ENCODE peak calls at places on chromosomes 6 and 20, in eight cellular contexts. One of them, this sample, is unnamed.

GRCh38 chr6:25248100-25248499 is 31.1 kb upstream of the CARMIL1 start:
- DNase-seq in HS-27A: peak
- DNase-seq in tibial nerve: no peak
- DNase-seq in NCI-H2029: no peak
- DNase-seq in BJ: no peak
- DNase-seq in activated CD4-positive, alpha-beta T cell treated with anti-CD3 and anti-CD28 coated beads, Interleukin-2, amount 10 ng/mL, durations not matched to agents 24 days and 14 days: no peak
- DNase-seq in thyroid gland: no peak
- DNase-seq in HL-60: no peak
- DNase-seq in this sample: no peak

GRCh38 chr6:854405-855073 is 161.6 kb upstream of the EXOC2 start:
- DNase-seq in HS-27A: no peak
- DNase-seq in tibial nerve: no peak
- DNase-seq in NCI-H2029: no peak
- DNase-seq in BJ: peak
- DNase-seq in activated CD4-positive, alpha-beta T cell treated with anti-CD3 and anti-CD28 coated beads, Interleukin-2, amount 10 ng/mL, durations not matched to agents 24 days and 14 days: no peak
- DNase-seq in thyroid gland: no peak
- DNase-seq in HL-60: no peak
- DNase-seq in this sample: no peak

GRCh38 chr6:118945217-118945616 is 10.3 kb upstream of the MCM9 start:
- DNase-seq in HS-27A: no peak
- DNase-seq in tibial nerve: no peak
- DNase-seq in NCI-H2029: no peak
- DNase-seq in BJ: no peak
- DNase-seq in activated CD4-positive, alpha-beta T cell treated with anti-CD3 and anti-CD28 coated beads, Interleukin-2, amount 10 ng/mL, durations not matched to agents 24 days and 14 days: no peak
- DNase-seq in thyroid gland: no peak
- DNase-seq in HL-60: no peak
- DNase-seq in this sample: no peak

GRCh38 chr20:32930181-32930580 is 71.5 kb downstream of the EFCAB8 start:
- DNase-seq in HS-27A: no peak
- DNase-seq in tibial nerve: no peak
- DNase-seq in NCI-H2029: no peak
- DNase-seq in BJ: no peak
- DNase-seq in activated CD4-positive, alpha-beta T cell treated with anti-CD3 and anti-CD28 coated beads, Interleukin-2, amount 10 ng/mL, durations not matched to agents 24 days and 14 days: peak
- DNase-seq in thyroid gland: no peak
- DNase-seq in HL-60: no peak
- DNase-seq in this sample: no peak

GRCh38 chr20:62133051-62133845 is 9.9 kb downstream of the PSMA7 start:
- DNase-seq in HS-27A: no peak
- DNase-seq in tibial nerve: no peak
- DNase-seq in NCI-H2029: no peak
- DNase-seq in BJ: no peak
- DNase-seq in activated CD4-positive, alpha-beta T cell treated with anti-CD3 and anti-CD28 coated beads, Interleukin-2, amount 10 ng/mL, durations not matched to agents 24 days and 14 days: no peak
- DNase-seq in thyroid gland: no peak
- DNase-seq in HL-60: peak
- DNase-seq in this sample: peak

GRCh38 chr6:29752451-29753308 is 29.4 kb downstream of the HLA-F start:
- DNase-seq in HS-27A: peak
- DNase-seq in tibial nerve: peak
- DNase-seq in NCI-H2029: peak
- DNase-seq in BJ: peak
- DNase-seq in activated CD4-positive, alpha-beta T cell treated with anti-CD3 and anti-CD28 coated beads, Interleukin-2, amount 10 ng/mL, durations not matched to agents 24 days and 14 days: peak
- DNase-seq in thyroid gland: peak
- DNase-seq in HL-60: peak
- DNase-seq in this sample: peak

GRCh38 chr6:99603421-99604160 is 3.0 kb upstream of the PRDM13 start:
- DNase-seq in HS-27A: no peak
- DNase-seq in tibial nerve: no peak
- DNase-seq in NCI-H2029: peak
- DNase-seq in BJ: no peak
- DNase-seq in activated CD4-positive, alpha-beta T cell treated with anti-CD3 and anti-CD28 coated beads, Interleukin-2, amount 10 ng/mL, durations not matched to agents 24 days and 14 days: peak
- DNase-seq in thyroid gland: no peak
- DNase-seq in HL-60: no peak
- DNase-seq in this sample: peak

GRCh38 chr6:168217216-168217879 is 102.2 kb downstream of the DACT2 start:
- DNase-seq in HS-27A: no peak
- DNase-seq in tibial nerve: no peak
- DNase-seq in NCI-H2029: no peak
- DNase-seq in BJ: no peak
- DNase-seq in activated CD4-positive, alpha-beta T cell treated with anti-CD3 and anti-CD28 coated beads, Interleukin-2, amount 10 ng/mL, durations not matched to agents 24 days and 14 days: no peak
- DNase-seq in thyroid gland: no peak
- DNase-seq in HL-60: no peak
- DNase-seq in this sample: no peak

GRCh38 chr6:166904101-166904746 is 52.1 kb downstream of the RNASET2 start:
- DNase-seq in HS-27A: no peak
- DNase-seq in tibial nerve: no peak
- DNase-seq in NCI-H2029: no peak
- DNase-seq in BJ: no peak
- DNase-seq in activated CD4-positive, alpha-beta T cell treated with anti-CD3 and anti-CD28 coated beads, Interleukin-2, amount 10 ng/mL, durations not matched to agents 24 days and 14 days: peak
- DNase-seq in thyroid gland: no peak
- DNase-seq in HL-60: no peak
- DNase-seq in this sample: no peak

GRCh38 chr20:63295422-63295821 is 2.4 kb downstream of the COL20A1 start:
- DNase-seq in HS-27A: no peak
- DNase-seq in tibial nerve: no peak
- DNase-seq in NCI-H2029: no peak
- DNase-seq in BJ: no peak
- DNase-seq in activated CD4-positive, alpha-beta T cell treated with anti-CD3 and anti-CD28 coated beads, Interleukin-2, amount 10 ng/mL, durations not matched to agents 24 days and 14 days: no peak
- DNase-seq in thyroid gland: no peak
- DNase-seq in HL-60: no peak
- DNase-seq in this sample: no peak

GRCh38 chr6:99344289-99344688 is 5.2 kb downstream of the FAXC start:
- DNase-seq in HS-27A: peak
- DNase-seq in tibial nerve: no peak
- DNase-seq in NCI-H2029: no peak
- DNase-seq in BJ: no peak
- DNase-seq in activated CD4-positive, alpha-beta T cell treated with anti-CD3 and anti-CD28 coated beads, Interleukin-2, amount 10 ng/mL, durations not matched to agents 24 days and 14 days: no peak
- DNase-seq in thyroid gland: no peak
- DNase-seq in HL-60: no peak
- DNase-seq in this sample: no peak

GRCh38 chr6:50851269-50851847 is 32.7 kb downstream of the TFAP2B start:
- DNase-seq in HS-27A: no peak
- DNase-seq in tibial nerve: no peak
- DNase-seq in NCI-H2029: no peak
- DNase-seq in BJ: no peak
- DNase-seq in activated CD4-positive, alpha-beta T cell treated with anti-CD3 and anti-CD28 coated beads, Interleukin-2, amount 10 ng/mL, durations not matched to agents 24 days and 14 days: no peak
- DNase-seq in thyroid gland: no peak
- DNase-seq in HL-60: no peak
- DNase-seq in this sample: no peak

GRCh38 chr6:38141045-38141444 is 321.5 kb downstream of the ZFAND3 start:
- DNase-seq in HS-27A: no peak
- DNase-seq in tibial nerve: no peak
- DNase-seq in NCI-H2029: no peak
- DNase-seq in BJ: no peak
- DNase-seq in activated CD4-positive, alpha-beta T cell treated with anti-CD3 and anti-CD28 coated beads, Interleukin-2, amount 10 ng/mL, durations not matched to agents 24 days and 14 days: no peak
- DNase-seq in thyroid gland: no peak
- DNase-seq in HL-60: no peak
- DNase-seq in this sample: no peak

GRCh38 chr6:13355043-13355945 is 27.0 kb upstream of the TBC1D7 start:
- DNase-seq in HS-27A: peak
- DNase-seq in tibial nerve: no peak
- DNase-seq in NCI-H2029: no peak
- DNase-seq in BJ: peak
- DNase-seq in activated CD4-positive, alpha-beta T cell treated with anti-CD3 and anti-CD28 coated beads, Interleukin-2, amount 10 ng/mL, durations not matched to agents 24 days and 14 days: peak
- DNase-seq in thyroid gland: no peak
- DNase-seq in HL-60: peak
- DNase-seq in this sample: no peak

GRCh38 chr6:70112686-70113570 is 190.0 kb downstream of the COL9A1 start:
- DNase-seq in HS-27A: no peak
- DNase-seq in tibial nerve: no peak
- DNase-seq in NCI-H2029: no peak
- DNase-seq in BJ: no peak
- DNase-seq in activated CD4-positive, alpha-beta T cell treated with anti-CD3 and anti-CD28 coated beads, Interleukin-2, amount 10 ng/mL, durations not matched to agents 24 days and 14 days: no peak
- DNase-seq in thyroid gland: no peak
- DNase-seq in HL-60: no peak
- DNase-seq in this sample: no peak

GRCh38 chr6:145070791-145071190 is 664.5 kb downstream of the EPM2A start:
- DNase-seq in HS-27A: peak
- DNase-seq in tibial nerve: no peak
- DNase-seq in NCI-H2029: no peak
- DNase-seq in BJ: peak
- DNase-seq in activated CD4-positive, alpha-beta T cell treated with anti-CD3 and anti-CD28 coated beads, Interleukin-2, amount 10 ng/mL, durations not matched to agents 24 days and 14 days: no peak
- DNase-seq in thyroid gland: no peak
- DNase-seq in HL-60: no peak
- DNase-seq in this sample: no peak

GRCh38 chr6:132401120-132401940 is at the start of gene MOXD1:
- DNase-seq in HS-27A: no peak
- DNase-seq in tibial nerve: no peak
- DNase-seq in NCI-H2029: no peak
- DNase-seq in BJ: no peak
- DNase-seq in activated CD4-positive, alpha-beta T cell treated with anti-CD3 and anti-CD28 coated beads, Interleukin-2, amount 10 ng/mL, durations not matched to agents 24 days and 14 days: no peak
- DNase-seq in thyroid gland: peak
- DNase-seq in HL-60: no peak
- DNase-seq in this sample: peak

GRCh38 chr6:112282217-112282616 is 27.9 kb upstream of the LAMA4 start:
- DNase-seq in HS-27A: peak
- DNase-seq in tibial nerve: peak
- DNase-seq in NCI-H2029: no peak
- DNase-seq in BJ: peak
- DNase-seq in activated CD4-positive, alpha-beta T cell treated with anti-CD3 and anti-CD28 coated beads, Interleukin-2, amount 10 ng/mL, durations not matched to agents 24 days and 14 days: no peak
- DNase-seq in thyroid gland: peak
- DNase-seq in HL-60: no peak
- DNase-seq in this sample: peak